ENCODE peak calls at places on chromosomes 2 and 18, in nine cellular contexts. I is GM23338, U is brain microvascular endothelial cell, V is A549, K is lower lobe of right lung, Y is cardiac muscle cell, D is H1, F is sigmoid colon, P is IMR-90. W is an unnamed sample.

GRCh38 chr2:129229830-129230441 is 749.5 kb upstream of the RAB6C start:
- DNase-seq in I (no peak), P (no peak), F (no peak), D (no peak), U (no peak), V (no peak), K (no peak), Y (no peak), W (no peak)

GRCh38 chr2:111155610-111156009 is 34.9 kb downstream of the BCL2L11 start:
- DNase-seq in U (no peak), Y (no peak), D (no peak), F (no peak), I (no peak), P (peak), V (no peak), K (no peak), W (no peak)

GRCh38 chr2:134408386-134408785 is 154.5 kb downstream of the MGAT5 start:
- DNase-seq in K (no peak), D (no peak), I (no peak), P (peak), V (no peak), F (no peak), U (peak), Y (no peak), W (no peak)

GRCh38 chr2:75788925-75789324 is 78.2 kb upstream of the GCFC2 start:
- DNase-seq in P (no peak), Y (no peak), D (no peak), U (peak), V (no peak), F (no peak), I (no peak), K (no peak), W (no peak)

GRCh38 chr18:74896390-74896991 is 298.8 kb downstream of the ZNF407 start:
- DNase-seq in F (no peak), Y (peak), U (no peak), P (peak), I (peak), D (peak), K (no peak), V (peak), W (no peak)

GRCh38 chr18:12309683-12310198 is 1.7 kb downstream of the TUBB6 start:
- DNase-seq in D (no peak), Y (no peak), P (no peak), F (no peak), V (no peak), I (no peak), K (no peak), U (no peak), W (no peak)

GRCh38 chr2:45013229-45014015 is 4.2 kb upstream of the SIX2 start:
- DNase-seq in K (no peak), P (no peak), F (no peak), Y (peak), D (peak), I (peak), U (no peak), V (no peak), W (no peak)

GRCh38 chr2:216925632-216926366 is 65.9 kb upstream of the TNP1 start:
- DNase-seq in K (no peak), V (no peak), U (no peak), Y (no peak), F (no peak), P (no peak), I (no peak), D (no peak), W (no peak)

GRCh38 chr18:5895300-5895885 is at the start of gene TMEM200C:
- DNase-seq in F (peak), P (peak), I (peak), K (peak), Y (peak), U (no peak), V (no peak), D (peak), W (peak)

GRCh38 chr2:62254424-62255266 is 58.7 kb downstream of the B3GNT2 start:
- DNase-seq in K (no peak), U (no peak), F (no peak), P (no peak), V (no peak), D (no peak), I (no peak), Y (no peak), W (no peak)

GRCh38 chr2:174450021-174450816 is 36.6 kb downstream of the GPR155 start:
- DNase-seq in I (no peak), Y (no peak), P (no peak), F (no peak), U (no peak), K (no peak), D (no peak), V (no peak), W (no peak)

GRCh38 chr2:162220438-162220837 is 22.8 kb downstream of the FAP start:
- DNase-seq in P (no peak), Y (no peak), F (no peak), I (no peak), D (no peak), V (no peak), K (no peak), U (no peak), W (no peak)

GRCh38 chr18:23138470-23138869 is 3.2 kb downstream of the CABLES1 start:
- DNase-seq in F (no peak), I (no peak), U (no peak), D (no peak), Y (peak), V (no peak), K (peak), P (no peak), W (peak)

GRCh38 chr18:35039633-35040032 is 1.6 kb upstream of the MAPRE2 start:
- DNase-seq in V (no peak), I (no peak), U (peak), F (no peak), P (peak), K (no peak), D (no peak), Y (no peak), W (no peak)

GRCh38 chr2:39435974-39436591 is 1.0 kb downstream of the MAP4K3 start:
- DNase-seq in K (no peak), D (no peak), I (no peak), F (no peak), Y (peak), U (no peak), P (peak), V (no peak), W (peak)

GRCh38 chr2:129056309-129056958 is 737.8 kb upstream of the HS6ST1 start:
- DNase-seq in Y (no peak), F (no peak), U (no peak), D (no peak), I (no peak), K (no peak), V (no peak), P (no peak), W (no peak)

GRCh38 chr2:19046986-19047780 is 311.2 kb downstream of the OSR1 start:
- DNase-seq in K (no peak), I (no peak), F (no peak), Y (no peak), V (no peak), U (peak), D (no peak), P (peak), W (peak)

GRCh38 chr2:24928036-24928435 is 8.0 kb upstream of the ADCY3 start:
- DNase-seq in Y (no peak), D (no peak), I (no peak), P (no peak), U (no peak), K (no peak), V (no peak), F (no peak), W (no peak)

GRCh38 chr18:3248670-3249359 is 1.2 kb downstream of the MYL12A start:
- DNase-seq in U (no peak), Y (no peak), K (no peak), V (peak), P (peak), I (no peak), D (no peak), F (no peak), W (no peak)

GRCh38 chr2:1588051-1588993 is 156.0 kb downstream of the PXDN start:
- DNase-seq in P (no peak), K (peak), F (no peak), U (no peak), D (no peak), I (no peak), Y (no peak), V (no peak), W (no peak)

GRCh38 chr2:169815849-169816248 is 8.9 kb downstream of the METTL5 start:
- DNase-seq in V (peak), U (peak), P (peak), D (no peak), I (no peak), K (no peak), Y (no peak), F (no peak), W (no peak)

GRCh38 chr2:99476629-99477028 is 13.2 kb downstream of the REV1 start:
- DNase-seq in V (no peak), U (no peak), I (no peak), P (no peak), K (no peak), D (no peak), F (no peak), Y (no peak), W (no peak)

GRCh38 chr18:13710460-13710859 is 15.9 kb downstream of the FAM210A start:
- DNase-seq in K (peak), U (no peak), D (no peak), Y (no peak), V (peak), F (no peak), P (peak), I (no peak), W (no peak)

GRCh38 chr2:180115675-180116074 is 108.6 kb upstream of the CWC22 start:
- DNase-seq in F (no peak), I (no peak), D (no peak), V (no peak), U (no peak), K (no peak), Y (no peak), P (peak), W (no peak)

GRCh38 chr18:48318481-48318880 is 90.7 kb downstream of the ZBTB7C start:
- DNase-seq in K (no peak), Y (no peak), P (no peak), U (no peak), I (no peak), V (no peak), D (no peak), F (no peak), W (no peak)

GRCh38 chr2:102449370-102449974 is 23.6 kb upstream of the SLC9A4 start:
- DNase-seq in I (peak), P (peak), F (no peak), V (peak), U (peak), K (no peak), Y (peak), D (peak), W (no peak)

GRCh38 chr2:70789304-70790078 is 952 bp downstream of the FIGLA start:
- DNase-seq in D (peak), I (peak), K (peak), Y (peak), V (peak), U (peak), F (peak), P (peak), W (peak)

GRCh38 chr2:218259099-218259921 is 1.5 kb upstream of the GPBAR1 start:
- DNase-seq in D (no peak), I (peak), U (peak), F (peak), Y (peak), V (no peak), K (peak), P (peak), W (peak)

GRCh38 chr18:9048808-9049494 is 53.5 kb upstream of the NDUFV2 start:
- DNase-seq in V (no peak), K (no peak), P (peak), U (no peak), F (no peak), I (no peak), Y (no peak), D (no peak), W (no peak)

GRCh38 chr2:233960203-233960602 is 43.0 kb downstream of the TRPM8 start:
- DNase-seq in F (no peak), Y (no peak), U (no peak), K (no peak), D (no peak), V (no peak), I (no peak), P (no peak), W (no peak)

GRCh38 chr2:230794472-230794871 is 70.3 kb upstream of the ITM2C start:
- DNase-seq in I (peak), V (no peak), D (no peak), Y (no peak), P (peak), U (peak), F (no peak), K (no peak), W (no peak)
- H3K27ac ChIP-seq in I (peak), V (peak), D (no peak), Y (no peak), P (peak), U (peak), F (peak), K (peak), W (peak)

GRCh38 chr2:184067502-184067901 is 530.8 kb upstream of the ZNF804A start:
- DNase-seq in F (no peak), P (no peak), U (no peak), V (no peak), I (peak), D (no peak), K (no peak), Y (peak), W (no peak)
- TF ChIP-seq CTCF in F (no peak), P (no peak), U (peak), V (no peak), I (peak), D (peak), K (no peak), Y (no peak), W (no peak)

GRCh38 chr2:165440367-165440766 is 29.1 kb upstream of the CSRNP3 start:
- DNase-seq in V (no peak), U (peak), F (no peak), P (peak), K (no peak), D (no peak), I (no peak), Y (no peak), W (no peak)
- H3K27ac ChIP-seq in V (no peak), U (no peak), F (no peak), P (no peak), K (no peak), D (no peak), I (no peak), Y (no peak), W (peak)

GRCh38 chr2:177263451-177264208 is 897 bp downstream of the NFE2L2 start:
- DNase-seq in U (peak), V (peak), P (peak), Y (peak), I (peak), K (peak), D (peak), F (peak), W (peak)
- TF ChIP-seq CTCF in U (peak), V (peak), P (peak), Y (peak), I (peak), K (peak), D (peak), F (peak), W (peak)

DNA sequence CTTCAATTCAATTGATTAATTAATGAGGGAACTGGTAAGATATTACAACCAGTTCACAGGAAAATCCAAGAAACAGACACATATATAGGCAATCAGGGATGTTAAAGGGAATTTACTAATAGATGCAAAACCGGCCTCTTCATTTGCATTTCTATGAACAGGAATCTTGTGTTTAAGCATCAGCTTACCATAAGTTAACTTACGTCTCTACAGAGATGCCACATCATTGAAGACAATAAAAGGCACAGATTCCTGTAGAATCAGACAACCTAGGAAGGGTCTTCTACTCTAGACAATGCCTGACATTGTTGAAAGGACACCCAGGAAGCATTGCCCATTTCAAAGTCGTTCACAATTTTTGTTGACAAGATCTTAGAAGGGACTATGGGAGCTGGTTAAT is 121.0 kb upstream of the STPG4 start:
- DNase-seq in K (no peak), F (no peak), D (no peak), U (no peak), P (no peak), I (peak), Y (no peak), V (no peak), W (no peak)
- H3K27ac ChIP-seq in K (no peak), F (no peak), D (no peak), U (no peak), P (no peak), I (no peak), Y (no peak), V (no peak), W (no peak)

GRCh38 chr18:64095056-64095455 is 53.8 kb downstream of the LINC00305 start:
- DNase-seq in I (no peak), Y (no peak), K (no peak), D (no peak), F (no peak), V (no peak), U (no peak), P (no peak), W (no peak)
- TF ChIP-seq CTCF in I (no peak), Y (no peak), K (no peak), D (no peak), F (no peak), V (no peak), U (no peak), P (no peak), W (no peak)

GRCh38 chr2:222797308-222797707 is 63.5 kb upstream of the ACSL3 start:
- DNase-seq in U (no peak), D (no peak), K (no peak), Y (no peak), P (peak), F (no peak), V (peak), I (peak), W (no peak)

GRCh38 chr2:222796413-222797103 is 64.3 kb upstream of the ACSL3 start:
- DNase-seq in F (no peak), D (no peak), U (peak), P (peak), V (peak), I (peak), K (no peak), Y (peak), W (no peak)

GRCh38 chr2:222797871-222798270 is 63.0 kb upstream of the ACSL3 start:
- DNase-seq in V (no peak), U (no peak), F (no peak), I (no peak), P (no peak), Y (no peak), D (no peak), K (no peak), W (no peak)

GRCh38 chr2:222794585-222795579 is 66.0 kb upstream of the ACSL3 start:
- DNase-seq in U (no peak), V (no peak), I (peak), K (no peak), P (no peak), Y (no peak), F (no peak), D (no peak), W (no peak)

DNA sequence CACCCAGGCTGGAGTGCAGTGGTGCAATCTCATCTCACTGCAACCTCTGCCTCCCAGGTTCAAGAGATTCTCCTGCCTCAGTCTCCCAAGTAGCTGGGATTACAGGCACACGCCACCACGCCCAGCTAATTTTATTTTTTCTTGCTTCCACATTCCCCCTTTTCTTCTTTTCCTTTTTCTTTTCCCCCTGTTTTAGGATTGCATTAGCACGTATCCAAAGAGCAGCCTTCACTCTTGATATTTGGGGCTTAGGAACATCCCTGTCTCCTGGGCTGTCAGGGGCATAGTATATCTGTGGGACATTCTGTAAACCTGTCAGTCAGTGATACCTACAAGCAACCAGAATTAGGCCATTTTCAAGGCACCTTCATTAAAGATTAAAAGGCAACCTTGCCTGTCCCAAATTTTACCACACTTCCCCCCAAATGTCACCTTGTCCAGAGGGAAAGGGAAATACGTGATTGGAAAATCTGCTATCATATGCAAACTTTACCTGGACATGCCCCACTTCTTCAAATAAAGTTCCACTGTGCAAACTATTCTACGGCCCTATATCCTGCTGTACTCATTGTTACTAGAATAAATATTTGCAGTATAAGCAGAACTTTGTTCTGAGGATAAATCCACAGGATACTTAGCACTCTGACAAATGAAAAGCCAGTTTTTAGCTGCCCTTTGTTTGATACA is 65.0 kb upstream of the ACSL3 start:
- DNase-seq in K (no peak), I (no peak), F (no peak), P (no peak), D (no peak), Y (no peak), V (peak), U (no peak), W (no peak)
- H3K27ac ChIP-seq in K (peak), I (no peak), F (peak), P (no peak), D (no peak), Y (peak), V (peak), U (no peak), W (no peak)

GRCh38 chr2:151792589-151792988 is 35.6 kb downstream of the ARL5A start:
- DNase-seq in K (no peak), P (no peak), U (no peak), V (peak), I (peak), D (no peak), Y (no peak), F (no peak), W (no peak)
- TF ChIP-seq CTCF in K (no peak), P (no peak), U (peak), V (no peak), I (peak), D (peak), Y (no peak), F (no peak), W (no peak)

W was measured in uterus.